ENCODE peak calls at places on chromosomes 5 and 9, in four cellular contexts. P, C, I and W are unnamed samples.

GRCh38 chr9:93123561-93124283 is 10.3 kb downstream of the NINJ1 start:
- DNase-seq in C (no peak), I (peak; percentile 23), P (no peak), W (no peak)

GRCh38 chr5:139415221-139415861 is 11.5 kb upstream of the SPATA24 start:
- DNase-seq in P (no peak), C (no peak), I (no peak), W (peak; percentile 87)

GRCh38 chr5:42036379-42036778 is 111.3 kb downstream of the FBXO4 start:
- DNase-seq in C (no peak), I (no peak), P (no peak), W (no peak)

GRCh38 chr5:50666261-50667078 is at the start of gene PARP8:
- DNase-seq in C (no peak), I (peak; percentile 63), P (peak; percentile 91), W (peak; percentile 35)

GRCh38 chr5:135269828-135270545 is 129.0 kb downstream of the MACROH2A1 start:
- DNase-seq in P (no peak), C (no peak), I (no peak), W (no peak)

GRCh38 chr5:100464418-100464817 is 70.8 kb upstream of the FAM174A start:
- DNase-seq in P (no peak), C (no peak), I (no peak), W (no peak)

GRCh38 chr5:68292316-68292715 is 76.8 kb downstream of the PIK3R1 start:
- DNase-seq in I (no peak), C (no peak), P (no peak), W (no peak)

GRCh38 chr9:87194471-87194870 is 247.2 kb upstream of the GAS1 start:
- DNase-seq in P (no peak), C (no peak), I (no peak), W (no peak)

GRCh38 chr9:107481035-107481434 is 8.5 kb downstream of the KLF4 start:
- DNase-seq in P (no peak), I (no peak), C (peak; percentile 45), W (no peak)

GRCh38 chr9:95087659-95088242 is 229.8 kb downstream of the FANCC start:
- DNase-seq in I (no peak), C (no peak), P (no peak), W (no peak)

GRCh38 chr9:82538634-82539033 is 524.3 kb downstream of the RASEF start:
- DNase-seq in I (no peak), P (no peak), C (no peak), W (no peak)

GRCh38 chr5:51387854-51388320 is 4.6 kb downstream of the ISL1 start:
- DNase-seq in P (peak; percentile 68), C (no peak), I (no peak), W (no peak)

GRCh38 chr9:36328798-36329411 is 70.7 kb upstream of the GNE start:
- DNase-seq in P (peak; percentile 61), C (peak; percentile 78), I (no peak), W (no peak)

GRCh38 chr9:131633491-131634031 is 88.2 kb downstream of the PRRT1B start:
- DNase-seq in C (no peak), P (no peak), I (no peak), W (no peak)

GRCh38 chr5:4275232-4275631 is 679.6 kb downstream of the IRX1 start:
- DNase-seq in C (no peak), P (peak; percentile 19), I (no peak), W (no peak)

GRCh38 chr9:2116073-2116472 is 100.9 kb downstream of the SMARCA2 start:
- DNase-seq in C (peak; percentile 17), P (peak; percentile 67), I (no peak), W (no peak)

GRCh38 chr9:112447283-112447761 is 39.3 kb upstream of the KIAA1958 start:
- DNase-seq in I (no peak), C (no peak), P (no peak), W (no peak)

GRCh38 chr5:127942246-127943060 is 141.1 kb upstream of the SLC12A2 start:
- DNase-seq in I (no peak), C (peak; percentile 39), P (no peak), W (no peak)

GRCh38 chr5:72187388-72188070 is 80.3 kb downstream of the MAP1B start:
- DNase-seq in C (no peak), P (no peak), I (no peak), W (no peak)

GRCh38 chr5:68342693-68343092 is 127.1 kb downstream of the PIK3R1 start:
- DNase-seq in C (no peak), I (no peak), P (no peak), W (no peak)

GRCh38 chr5:9545301-9545958 is 445 bp downstream of the SEMA5A start:
- DNase-seq in C (no peak), I (peak; percentile 46), P (peak; percentile 51), W (no peak)

GRCh38 chr5:160887780-160888179 is 35.8 kb upstream of the ATP10B start:
- DNase-seq in C (no peak), P (no peak), I (no peak), W (no peak)

GRCh38 chr9:133589454-133590227 is 19.5 kb downstream of the FAM163B start:
- DNase-seq in I (no peak), C (no peak), P (peak; percentile 75), W (no peak)

GRCh38 chr9:3277200-3277599 is 248.6 kb downstream of the RFX3 start:
- DNase-seq in P (no peak), I (no peak), C (no peak), W (no peak)

GRCh38 chr5:141557681-141558136 is 61.1 kb downstream of the DIAPH1 start:
- DNase-seq in C (peak; percentile 94), P (peak; percentile 96), I (peak; percentile 84), W (peak; percentile 70)

GRCh38 chr5:79621056-79621455 is 8.8 kb downstream of the TENT2 start:
- DNase-seq in I (no peak), P (no peak), C (no peak), W (no peak)

GRCh38 chr5:93349613-93350012 is 231.4 kb downstream of the NR2F1-AS1 start:
- DNase-seq in I (no peak), P (no peak), C (peak; percentile 97), W (no peak)

GRCh38 chr5:91910247-91910646 is 527.1 kb upstream of the ARRDC3 start:
- DNase-seq in I (no peak), C (no peak), P (no peak), W (no peak)

GRCh38 chr9:130665029-130665430 is 636 bp downstream of the PRDM12 start:
- DNase-seq in I (no peak), C (no peak), P (no peak), W (no peak)

GRCh38 chr5:80689627-80690026 is 34.8 kb upstream of the DHFR start:
- DNase-seq in C (no peak), I (no peak), P (no peak), W (no peak)

GRCh38 chr5:66344544-66344943 is 200.4 kb downstream of the SREK1 start:
- DNase-seq in P (no peak), I (no peak), C (no peak), W (no peak)

GRCh38 chr5:29992248-29992647 is 1201.2 kb upstream of the CDH6 start:
- DNase-seq in I (no peak), C (no peak), P (no peak), W (no peak)

GRCh38 chr5:132272341-132273210 is 15.1 kb downstream of the PDLIM4 start:
- DNase-seq in I (peak; percentile 72), C (peak; percentile 70), P (peak; percentile 85), W (no peak)

GRCh38 chr5:151097081-151097480 is 16.2 kb upstream of the TNIP1 start:
- DNase-seq in I (no peak), P (no peak), C (no peak), W (no peak)
- H3K27ac ChIP-seq in I (no peak overlapping the region), P (no peak overlapping the region), C (no peak overlapping the region), W (no peak overlapping the region)

DNA sequence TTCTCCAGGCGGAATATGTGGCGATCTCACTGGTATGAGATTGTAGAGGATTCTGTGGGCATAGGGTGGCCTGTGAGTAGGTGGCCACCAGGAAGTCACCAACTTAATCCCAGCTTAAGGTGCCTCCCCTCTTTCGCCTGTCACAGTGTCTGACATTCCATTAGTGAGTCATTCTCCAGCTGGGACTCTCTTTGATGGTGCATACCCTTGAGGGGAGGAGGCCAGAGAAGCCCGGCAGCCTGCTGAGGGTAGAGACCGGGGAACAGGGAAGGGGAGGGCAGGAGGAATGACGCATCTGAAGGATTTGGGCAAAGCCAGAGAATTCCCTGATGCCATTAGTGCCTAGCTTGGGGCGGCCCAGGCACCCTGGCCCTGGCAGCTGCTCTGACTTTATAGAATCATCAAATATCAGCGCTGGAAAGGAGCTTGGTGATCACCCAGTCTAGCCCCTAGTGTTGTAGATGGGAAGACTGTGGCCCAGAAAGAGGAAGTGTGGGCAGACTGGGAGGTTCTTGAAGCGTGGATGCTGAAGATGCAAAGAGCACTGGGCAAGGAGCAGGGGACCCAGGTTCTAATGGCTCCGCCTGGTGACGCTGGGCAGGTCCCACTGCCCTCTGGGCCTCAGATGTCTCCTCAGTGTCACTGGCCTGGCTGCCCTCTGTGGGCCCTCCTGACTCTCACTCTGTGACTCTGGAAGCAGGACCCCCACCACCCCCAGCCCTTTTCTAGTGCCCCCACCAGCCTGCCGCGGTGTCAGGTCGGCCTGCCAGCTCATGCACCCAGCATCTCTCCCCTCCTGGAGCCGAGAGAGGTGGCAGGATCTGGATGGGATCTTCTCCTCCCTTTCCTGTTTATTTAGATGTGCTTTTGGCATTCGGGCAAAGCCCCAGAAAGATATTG is 41.4 kb downstream of the DAB2IP start:
- DNase-seq in P (peak; percentile 96), I (no peak), C (no peak), W (no peak)
- H3K27ac ChIP-seq in P (no peak overlapping the region), I (no peak overlapping the region), C (no peak overlapping the region), W (no peak overlapping the region)

GRCh38 chr5:150256416-150257064 is 33.0 kb downstream of the CAMK2A start:
- DNase-seq in I (no peak), P (peak; percentile 67), C (no peak), W (no peak)
- H3K27ac ChIP-seq in I (no peak overlapping the region), P (no peak overlapping the region), C (no peak overlapping the region), W (no peak overlapping the region)

DNA sequence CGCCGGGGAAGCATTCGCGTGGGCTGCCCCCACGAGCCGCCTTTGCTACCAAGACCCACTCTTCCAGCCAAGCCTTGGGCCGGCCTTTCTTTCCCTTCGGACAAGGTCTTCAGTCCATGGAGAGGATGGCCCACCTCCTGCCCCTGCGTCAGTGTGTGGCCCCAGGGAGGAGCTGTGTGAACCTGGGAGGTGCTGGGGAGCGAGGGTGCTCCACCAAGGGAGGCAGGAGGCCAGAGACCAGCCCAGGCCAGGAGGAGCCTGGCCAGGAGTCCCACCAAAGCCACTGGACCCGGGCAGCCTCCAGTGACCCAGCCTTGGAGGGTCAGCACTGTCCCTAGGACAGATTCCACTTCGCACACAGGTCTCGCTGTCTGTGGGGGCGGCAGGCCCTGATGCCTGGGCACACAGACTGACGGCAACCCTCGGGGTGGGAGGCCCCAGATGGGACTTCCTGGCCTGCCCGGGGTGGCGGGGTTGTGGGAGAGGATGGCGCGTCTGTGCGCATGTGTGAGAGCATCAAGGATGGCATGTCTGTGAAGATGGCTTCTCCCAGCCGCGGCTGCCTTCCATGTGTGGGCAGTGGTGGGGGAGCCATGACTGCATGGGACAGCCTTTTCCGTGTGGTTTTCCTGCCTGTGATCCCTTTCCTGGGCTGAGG is 113.3 kb upstream of the LPCAT1 start:
- DNase-seq in C (no peak), P (no peak), I (no peak), W (no peak)
- H3K27ac ChIP-seq in C (no peak overlapping the region), P (no peak overlapping the region), I (no peak overlapping the region), W (no peak overlapping the region)